ENCODE peak calls at places on chromosomes 13 and 19, in seven cellular contexts. One of them, this sample, is unnamed. For H3K27me3, the result is how much of the 10 kb centered on the place peaks cover.

GRCh38 chr13:73684286-73684685 is 449.9 kb downstream of the KLF12 start:
- DNase-seq in suprapubic skin: no peak
- DNase-seq in ovary: no peak
- DNase-seq in SK-N-SH: no peak
- DNase-seq in stomach: no peak
- DNase-seq in HepG2: no peak
- DNase-seq in GM12878: no peak
- DNase-seq in this sample: no peak

GRCh38 chr13:112128052-112128610 is 61.2 kb downstream of the SOX1 start:
- DNase-seq in stomach: no peak
- DNase-seq in suprapubic skin: peak
- DNase-seq in SK-N-SH: no peak
- DNase-seq in HepG2: no peak
- DNase-seq in GM12878: no peak
- DNase-seq in ovary: no peak
- DNase-seq in this sample: peak

GRCh38 chr19:29517946-29518345 is 7.8 kb upstream of the VSTM2B start:
- DNase-seq in SK-N-SH: no peak
- DNase-seq in HepG2: no peak
- DNase-seq in GM12878: no peak
- DNase-seq in stomach: no peak
- DNase-seq in suprapubic skin: no peak
- DNase-seq in ovary: no peak
- DNase-seq in this sample: no peak

GRCh38 chr13:85653681-85654080 is 145.5 kb downstream of the SLITRK6 start:
- DNase-seq in SK-N-SH: peak
- DNase-seq in ovary: no peak
- DNase-seq in stomach: no peak
- DNase-seq in GM12878: no peak
- DNase-seq in HepG2: no peak
- DNase-seq in suprapubic skin: no peak
- DNase-seq in this sample: no peak

GRCh38 chr19:23565256-23565655 is 121.8 kb downstream of the ZNF675 start:
- DNase-seq in ovary: no peak
- DNase-seq in HepG2: no peak
- DNase-seq in stomach: no peak
- DNase-seq in SK-N-SH: no peak
- DNase-seq in GM12878: no peak
- DNase-seq in suprapubic skin: no peak
- DNase-seq in this sample: no peak

GRCh38 chr13:113357529-113357928 is 6.4 kb downstream of the GRTP1 start:
- DNase-seq in GM12878: no peak
- DNase-seq in suprapubic skin: no peak
- DNase-seq in SK-N-SH: no peak
- DNase-seq in HepG2: no peak
- DNase-seq in ovary: no peak
- DNase-seq in stomach: no peak
- DNase-seq in this sample: no peak

GRCh38 chr19:40217921-40218890 is at the start of gene TTC9B:
- DNase-seq in HepG2: no peak
- DNase-seq in ovary: no peak
- DNase-seq in SK-N-SH: peak
- DNase-seq in GM12878: no peak
- DNase-seq in suprapubic skin: no peak
- DNase-seq in stomach: no peak
- DNase-seq in this sample: no peak

GRCh38 chr13:69796256-69796655 is 311.4 kb upstream of the ATXN8OS start:
- DNase-seq in HepG2: no peak
- DNase-seq in SK-N-SH: no peak
- DNase-seq in GM12878: no peak
- DNase-seq in stomach: no peak
- DNase-seq in suprapubic skin: no peak
- DNase-seq in ovary: no peak
- DNase-seq in this sample: no peak

GRCh38 chr19:51259348-51260245 is 8.7 kb downstream of the SIGLECL1 start:
- DNase-seq in ovary: no peak
- DNase-seq in GM12878: peak
- DNase-seq in HepG2: peak
- DNase-seq in suprapubic skin: no peak
- DNase-seq in SK-N-SH: peak
- DNase-seq in stomach: no peak
- DNase-seq in this sample: no peak

GRCh38 chr19:54707932-54708331 is 16.3 kb upstream of the KIR3DL3 start:
- DNase-seq in SK-N-SH: no peak
- DNase-seq in ovary: no peak
- DNase-seq in GM12878: no peak
- DNase-seq in stomach: no peak
- DNase-seq in suprapubic skin: no peak
- DNase-seq in HepG2: no peak
- DNase-seq in this sample: peak

GRCh38 chr13:45880242-45880641 is 28.7 kb upstream of the SIAH3 start:
- DNase-seq in SK-N-SH: no peak
- DNase-seq in GM12878: no peak
- DNase-seq in stomach: no peak
- DNase-seq in HepG2: no peak
- DNase-seq in suprapubic skin: no peak
- DNase-seq in ovary: no peak
- DNase-seq in this sample: no peak

GRCh38 chr13:83515267-83515666 is 367.0 kb downstream of the SLITRK1 start:
- DNase-seq in ovary: no peak
- DNase-seq in GM12878: no peak
- DNase-seq in SK-N-SH: no peak
- DNase-seq in stomach: no peak
- DNase-seq in HepG2: no peak
- DNase-seq in suprapubic skin: no peak
- DNase-seq in this sample: no peak

GRCh38 chr19:17686592-17687042 is 1.5 kb downstream of the UNC13A start:
- DNase-seq in ovary: no peak
- DNase-seq in HepG2: no peak
- DNase-seq in stomach: no peak
- DNase-seq in suprapubic skin: no peak
- DNase-seq in SK-N-SH: peak
- DNase-seq in GM12878: no peak
- DNase-seq in this sample: peak

GRCh38 chr13:112634102-112634501 is 46.1 kb upstream of the TUBGCP3 start:
- DNase-seq in ovary: no peak
- DNase-seq in suprapubic skin: no peak
- DNase-seq in stomach: no peak
- DNase-seq in HepG2: no peak
- DNase-seq in GM12878: no peak
- DNase-seq in SK-N-SH: no peak
- DNase-seq in this sample: no peak

GRCh38 chr13:44969858-44970484 is 19.3 kb downstream of the NUFIP1 start:
- DNase-seq in HepG2: peak
- DNase-seq in stomach: no peak
- DNase-seq in SK-N-SH: peak
- DNase-seq in suprapubic skin: no peak
- DNase-seq in ovary: no peak
- DNase-seq in GM12878: no peak
- DNase-seq in this sample: no peak

GRCh38 chr13:50410921-50411712 is 395.9 kb downstream of the KCNRG start:
- DNase-seq in stomach: no peak
- DNase-seq in GM12878: no peak
- DNase-seq in HepG2: peak
- DNase-seq in suprapubic skin: no peak
- DNase-seq in SK-N-SH: no peak
- DNase-seq in ovary: no peak
- DNase-seq in this sample: no peak

GRCh38 chr19:18418725-18419194 is 438 bp upstream of the SSBP4 start:
- DNase-seq in suprapubic skin: no peak
- DNase-seq in HepG2: no peak
- DNase-seq in SK-N-SH: no peak
- DNase-seq in GM12878: no peak
- DNase-seq in ovary: peak
- DNase-seq in stomach: no peak
- DNase-seq in this sample: no peak

GRCh38 chr19:37931941-37932655 is 25.1 kb downstream of the SIPA1L3 start:
- DNase-seq in GM12878: no peak
- DNase-seq in HepG2: peak
- DNase-seq in SK-N-SH: no peak
- DNase-seq in suprapubic skin: peak
- DNase-seq in stomach: peak
- DNase-seq in ovary: peak
- DNase-seq in this sample: peak

GRCh38 chr19:3263866-3264265 is 39.4 kb downstream of the CELF5 start:
- DNase-seq in stomach: no peak
- DNase-seq in ovary: no peak
- DNase-seq in GM12878: no peak
- DNase-seq in suprapubic skin: no peak
- DNase-seq in SK-N-SH: no peak
- DNase-seq in HepG2: no peak
- DNase-seq in this sample: no peak

GRCh38 chr19:3268326-3268725 is 43.9 kb downstream of the CELF5 start:
- DNase-seq in GM12878: no peak
- DNase-seq in stomach: no peak
- DNase-seq in ovary: no peak
- DNase-seq in suprapubic skin: no peak
- DNase-seq in SK-N-SH: no peak
- DNase-seq in HepG2: no peak
- DNase-seq in this sample: no peak

GRCh38 chr19:3266792-3267469 is 42.5 kb downstream of the CELF5 start:
- DNase-seq in stomach: no peak
- DNase-seq in ovary: no peak
- DNase-seq in HepG2: no peak
- DNase-seq in GM12878: no peak
- DNase-seq in suprapubic skin: no peak
- DNase-seq in SK-N-SH: no peak
- DNase-seq in this sample: no peak

GRCh38 chr19:3266092-3266693 is 41.7 kb downstream of the CELF5 start:
- DNase-seq in HepG2: no peak
- DNase-seq in suprapubic skin: no peak
- DNase-seq in GM12878: no peak
- DNase-seq in SK-N-SH: no peak
- DNase-seq in ovary: no peak
- DNase-seq in stomach: no peak
- DNase-seq in this sample: no peak

GRCh38 chr19:3265432-3265831 is 41.0 kb downstream of the CELF5 start:
- DNase-seq in GM12878: no peak
- DNase-seq in ovary: no peak
- DNase-seq in suprapubic skin: no peak
- DNase-seq in stomach: no peak
- DNase-seq in SK-N-SH: no peak
- DNase-seq in HepG2: no peak
- DNase-seq in this sample: no peak
- TF ChIP-seq EP300 in GM12878: no peak
- TF ChIP-seq EP300 in ovary: no peak
- TF ChIP-seq EP300 in suprapubic skin: no peak
- TF ChIP-seq EP300 in stomach: no peak
- TF ChIP-seq EP300 in SK-N-SH: no peak
- TF ChIP-seq EP300 in HepG2: no peak
- TF ChIP-seq EP300 in this sample: no peak

DNA sequence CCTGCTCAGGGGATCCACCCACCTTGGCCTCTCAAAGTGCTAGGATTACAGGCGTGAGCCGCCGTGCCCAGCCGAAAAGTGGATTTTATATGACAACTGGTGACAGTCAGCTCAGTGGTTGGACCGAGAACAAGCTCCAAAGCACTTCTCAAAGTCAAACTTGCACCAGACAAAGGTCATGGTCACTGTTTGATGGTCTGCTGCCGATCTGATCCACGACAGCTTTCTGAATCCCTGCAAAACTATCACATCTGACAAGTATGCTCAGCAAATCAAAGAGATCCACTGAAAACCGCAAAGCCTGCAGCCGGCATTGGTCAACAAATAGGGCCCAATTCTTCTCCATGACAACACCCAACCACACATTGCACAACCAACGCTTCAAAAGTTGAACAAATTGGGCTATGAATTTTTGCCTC is 21.6 kb upstream of the NAA16 start:
- DNase-seq in SK-N-SH: no peak
- DNase-seq in ovary: no peak
- DNase-seq in GM12878: no peak
- DNase-seq in stomach: no peak
- DNase-seq in suprapubic skin: no peak
- DNase-seq in HepG2: peak
- DNase-seq in this sample: no peak
- H3K27me3 ChIP-seq in SK-N-SH: under half
- H3K27me3 ChIP-seq in ovary: under half
- H3K27me3 ChIP-seq in GM12878: under half
- H3K27me3 ChIP-seq in stomach: under half
- H3K27me3 ChIP-seq in suprapubic skin: under half
- H3K27me3 ChIP-seq in HepG2: under half
- H3K27me3 ChIP-seq in this sample: under half

DNA sequence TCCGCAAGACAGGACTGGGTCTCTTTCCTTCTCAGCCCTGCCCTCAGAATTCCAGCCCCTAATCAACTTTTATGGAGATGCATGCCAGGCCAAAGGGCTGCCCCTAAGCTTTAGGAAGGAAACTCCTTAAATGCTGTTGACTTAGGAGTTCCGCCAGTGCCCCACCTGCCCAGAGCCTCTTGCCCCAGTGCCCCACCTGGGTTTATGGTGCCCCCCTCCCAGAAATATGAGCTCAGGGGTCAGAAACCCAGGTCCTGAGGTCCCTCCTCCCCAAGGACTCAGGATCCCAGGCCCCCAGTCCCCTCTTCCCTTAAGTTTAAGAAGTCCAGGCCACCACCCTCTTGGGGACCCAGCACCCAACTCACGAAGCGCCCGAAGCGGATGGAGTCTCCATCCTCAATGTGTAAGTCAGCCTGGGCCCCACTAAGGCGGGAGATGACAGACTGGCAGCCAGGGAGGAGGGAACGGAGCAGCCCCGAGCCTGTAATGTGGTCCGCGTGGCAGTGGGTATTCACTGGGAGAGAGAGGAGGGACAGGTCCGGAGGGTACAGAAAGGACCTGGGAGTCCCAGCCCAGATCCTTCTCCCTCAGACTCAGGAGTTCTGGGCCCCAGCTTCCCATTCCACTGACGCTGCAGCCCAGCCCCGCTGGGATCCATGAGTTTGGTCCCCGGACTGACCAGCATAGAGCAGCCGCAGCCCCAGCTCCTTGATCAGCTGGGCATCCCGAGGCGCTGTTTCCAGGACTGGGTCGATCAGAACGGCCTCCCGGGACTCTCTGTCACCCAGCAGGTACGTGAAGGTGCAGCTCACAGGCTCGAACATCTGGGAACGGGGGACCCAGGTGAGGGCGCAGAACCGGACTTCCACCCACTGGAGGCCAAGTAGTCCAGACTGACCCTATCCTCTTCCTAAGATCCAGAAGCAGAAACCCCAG is 897 bp downstream of the ETHE1 start:
- DNase-seq in stomach: peak
- DNase-seq in HepG2: no peak
- DNase-seq in suprapubic skin: peak
- DNase-seq in SK-N-SH: peak
- DNase-seq in GM12878: no peak
- DNase-seq in ovary: peak
- DNase-seq in this sample: peak
- TF ChIP-seq EP300 in stomach: no peak
- TF ChIP-seq EP300 in HepG2: no peak
- TF ChIP-seq EP300 in suprapubic skin: no peak
- TF ChIP-seq EP300 in SK-N-SH: no peak
- TF ChIP-seq EP300 in GM12878: no peak
- TF ChIP-seq EP300 in ovary: no peak
- TF ChIP-seq EP300 in this sample: no peak

DNA sequence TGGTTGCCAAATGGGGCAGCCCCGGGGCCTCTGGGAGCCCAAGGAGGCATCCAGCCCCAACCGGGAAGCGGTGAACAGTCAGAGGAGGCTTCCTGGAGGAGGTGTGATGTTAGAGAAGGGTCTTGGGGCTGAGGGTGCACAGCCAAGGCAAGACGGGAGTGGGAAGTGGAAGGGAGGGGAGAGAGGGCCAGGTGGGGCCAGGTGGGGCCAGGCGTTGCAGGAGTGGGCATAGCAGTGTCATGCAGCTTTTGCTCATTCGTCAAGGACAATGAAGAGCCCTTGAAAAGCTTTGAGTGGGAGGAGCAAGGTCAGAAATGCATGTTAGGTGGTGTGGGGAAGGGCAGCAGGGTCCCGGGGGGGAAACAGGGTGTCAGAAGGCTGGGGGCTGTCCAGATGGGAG is 1.8 kb downstream of the FBN3 start:
- DNase-seq in suprapubic skin: no peak
- DNase-seq in ovary: no peak
- DNase-seq in stomach: no peak
- DNase-seq in SK-N-SH: no peak
- DNase-seq in HepG2: no peak
- DNase-seq in GM12878: no peak
- DNase-seq in this sample: no peak
- H3K27me3 ChIP-seq in suprapubic skin: half or more
- H3K27me3 ChIP-seq in ovary: under half
- H3K27me3 ChIP-seq in stomach: half or more
- H3K27me3 ChIP-seq in SK-N-SH: under half
- H3K27me3 ChIP-seq in HepG2: under half
- H3K27me3 ChIP-seq in GM12878: under half
- H3K27me3 ChIP-seq in this sample: under half